ENCODE peak calls at places on chromosomes 3 and 15, in four cellular contexts. F, G, H and V are unnamed samples.

GRCh38 chr15:55993111-55993803 is at the start of gene NEDD4:
- DNase-seq in F (peak), G (peak), H (peak), V (no peak)

GRCh38 chr15:101031203-101031602 is 112.0 kb downstream of the LRRK1 start:
- DNase-seq in F (peak), G (peak), H (no peak), V (no peak)

GRCh38 chr15:101167366-101167790 is 84.5 kb downstream of the CHSY1 start:
- DNase-seq in F (peak), G (no peak), H (no peak), V (no peak)

GRCh38 chr3:35224571-35225280 is 414.6 kb upstream of the ARPP21 start:
- DNase-seq in F (no peak), G (no peak), H (no peak), V (no peak)

GRCh38 chr3:16064660-16065414 is 109.6 kb upstream of the GALNT15 start:
- DNase-seq in F (peak), G (no peak), H (peak), V (peak)

GRCh38 chr15:45918839-45919238 is 284.0 kb downstream of the SQOR start:
- DNase-seq in F (no peak), G (no peak), H (no peak), V (no peak)

GRCh38 chr3:42980209-42980608 is 1.1 kb downstream of the GASK1A start:
- DNase-seq in F (no peak), G (no peak), H (no peak), V (no peak)

GRCh38 chr15:72800819-72801481 is 17.4 kb upstream of the ADPGK start:
- DNase-seq in F (peak), G (no peak), H (no peak), V (no peak)

GRCh38 chr3:98962189-98962930 is 60.9 kb upstream of the DCBLD2 start:
- DNase-seq in F (peak), G (no peak), H (peak), V (peak)

GRCh38 chr3:40719660-40720287 is 195.0 kb downstream of the ZNF621 start:
- DNase-seq in F (peak), G (peak), H (no peak), V (no peak)

GRCh38 chr3:166444336-166444735 is 607.1 kb upstream of the BCHE start:
- DNase-seq in F (no peak), G (no peak), H (no peak), V (no peak)

GRCh38 chr15:62845239-62846126 is 197.1 kb upstream of the TPM1 start:
- DNase-seq in F (peak), G (no peak), H (no peak), V (no peak)

GRCh38 chr15:63604281-63604680 is 7.1 kb downstream of the FBXL22 start:
- DNase-seq in F (no peak), G (no peak), H (no peak), V (no peak)

GRCh38 chr15:72358532-72359180 is 17.2 kb downstream of the HEXA start:
- DNase-seq in F (peak), G (peak), H (peak), V (peak)

GRCh38 chr15:73900129-73900712 is 26.0 kb upstream of the LOXL1 start:
- DNase-seq in F (no peak), G (no peak), H (no peak), V (no peak)

GRCh38 chr3:108511055-108511454 is 659 bp upstream of the MYH15 start:
- DNase-seq in F (no peak), G (no peak), H (no peak), V (no peak)

GRCh38 chr3:151841801-151842200 is 27.9 kb downstream of the AADAC start:
- DNase-seq in F (peak), G (no peak), H (no peak), V (no peak)

GRCh38 chr15:29990035-29990434 is 92.7 kb upstream of the GOLGA8J start:
- DNase-seq in F (no peak), G (no peak), H (no peak), V (no peak)
- TF ChIP-seq CTCF in F (no peak), G (no peak), H (no peak), V (no peak)

DNA sequence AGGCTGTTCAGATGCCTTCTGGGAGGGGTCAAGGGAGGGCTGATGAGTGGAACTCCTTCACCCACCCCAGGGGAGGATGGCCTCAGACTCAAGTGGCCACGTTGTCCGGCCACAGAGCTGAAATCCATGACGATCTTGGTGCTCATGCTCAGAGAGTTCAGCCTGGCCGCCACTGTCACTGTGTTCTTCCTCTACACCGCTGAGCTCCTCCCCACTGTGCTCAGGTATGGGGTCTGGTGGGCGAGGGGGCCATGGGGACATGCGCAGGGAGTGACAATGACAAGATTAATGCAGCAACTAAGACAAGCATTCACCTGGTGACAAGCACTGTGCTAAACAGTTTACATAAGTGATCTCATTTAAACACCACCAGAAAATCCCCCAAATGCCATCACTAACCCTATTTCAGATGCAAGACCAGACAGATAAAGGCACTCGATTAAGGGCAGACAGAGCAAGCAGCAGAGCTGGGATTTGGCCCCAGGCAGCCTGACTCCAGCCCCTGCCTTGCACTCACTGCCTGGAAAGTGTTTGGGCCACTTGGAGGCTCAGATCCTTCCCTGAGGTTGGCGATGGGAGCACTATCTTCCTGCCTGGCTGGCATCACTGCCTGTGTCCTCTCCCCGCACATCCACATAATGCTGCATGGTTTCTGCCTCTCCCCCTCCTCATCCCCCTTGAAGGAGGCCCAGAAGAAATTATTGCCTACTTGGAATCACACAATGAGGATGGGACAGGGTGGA is 30.9 kb upstream of the XYLB start:
- DNase-seq in F (no peak), G (no peak), H (no peak), V (no peak)
- H3K4me3 ChIP-seq in F (no peak), G (no peak), H (no peak), V (no peak)

DNA sequence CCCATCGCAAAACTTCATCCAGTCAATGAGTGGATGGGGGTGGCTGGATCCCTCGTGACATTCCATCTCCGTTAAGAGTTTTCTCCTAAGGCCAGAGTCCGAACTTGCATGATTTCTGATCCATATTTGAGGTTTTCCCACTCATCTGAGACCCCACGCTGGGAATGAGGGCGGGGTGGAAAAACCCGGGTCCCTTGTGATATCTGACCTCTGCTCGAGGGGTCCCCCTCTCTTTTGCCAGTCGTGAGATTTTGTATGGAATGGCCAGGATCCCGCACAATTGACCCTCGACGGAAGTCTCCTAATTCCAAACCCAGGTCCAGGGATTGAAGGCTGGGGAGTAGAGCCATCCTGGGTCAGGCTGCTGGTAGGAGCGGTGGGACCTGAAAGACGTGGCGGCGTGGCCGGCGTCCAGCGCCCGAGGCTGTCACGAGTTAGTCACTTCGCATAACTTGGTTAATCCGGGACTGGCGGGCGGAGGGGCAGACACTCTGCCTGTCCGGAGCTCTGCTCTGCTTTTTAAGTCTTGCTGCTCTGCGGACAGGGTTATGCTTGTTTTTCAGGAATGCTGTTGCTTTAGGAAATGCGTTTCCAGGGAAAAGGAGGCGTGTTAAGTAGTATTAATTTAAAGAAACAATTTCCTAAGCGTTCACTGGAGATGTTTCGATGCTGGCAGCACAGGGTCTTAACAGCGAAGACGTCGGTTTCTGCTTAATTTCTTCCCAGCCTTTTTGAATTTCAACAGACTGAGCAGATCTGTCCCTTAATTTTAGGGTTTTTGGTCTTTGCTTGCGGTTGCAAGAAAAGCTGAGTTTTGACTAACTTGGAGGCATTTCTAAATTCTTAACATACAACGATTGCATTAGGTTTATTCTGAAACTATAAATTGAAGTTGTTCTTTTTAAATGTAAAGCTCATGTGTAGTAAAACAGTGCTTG is 69.7 kb upstream of the LRRFIP2 start:
- DNase-seq in F (peak), G (peak), H (no peak), V (no peak)
- TF ChIP-seq CTCF in F (no peak), G (no peak), H (no peak), V (no peak)

DNA sequence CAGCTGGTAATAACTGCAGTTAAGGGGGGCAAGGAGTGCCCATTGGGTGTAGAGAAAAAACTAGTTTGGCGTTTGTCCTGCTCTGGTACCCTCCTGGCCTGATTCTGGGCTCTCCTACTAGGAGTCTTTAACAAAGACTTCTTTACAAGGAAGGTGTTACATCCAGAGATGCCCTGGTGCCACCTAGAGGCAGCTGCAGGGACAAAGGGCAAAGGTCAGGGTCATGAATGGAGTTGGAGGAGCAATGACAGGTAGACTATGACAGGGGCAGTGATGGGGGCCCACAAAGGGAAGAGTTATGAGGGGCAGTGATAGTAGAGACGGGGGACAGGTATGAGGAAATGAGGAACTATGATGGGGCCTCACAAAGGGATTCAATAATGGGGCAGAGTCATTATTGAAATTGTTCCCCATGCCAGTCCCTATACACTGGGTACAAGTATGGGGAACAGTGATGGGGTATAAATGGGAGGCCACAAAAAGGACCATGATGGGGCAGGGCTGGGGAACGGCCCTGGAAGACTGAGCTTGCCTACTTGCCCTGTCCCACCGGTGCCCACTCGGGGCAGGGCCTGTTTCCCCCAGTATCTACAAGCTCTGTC is 7.9 kb downstream of the CCDC71 start:
- DNase-seq in F (no peak), G (peak), H (no peak), V (no peak)
- H3K4me3 ChIP-seq in F (no peak), G (no peak), H (no peak), V (no peak)

GRCh38 chr3:67414740-67415139 is 239.7 kb downstream of the SUCLG2 start:
- DNase-seq in F (peak), G (no peak), H (no peak), V (no peak)

GRCh38 chr3:67418539-67419529 is 235.6 kb downstream of the SUCLG2 start:
- DNase-seq in F (no peak), G (no peak), H (peak), V (no peak)

GRCh38 chr3:67415504-67415903 is 238.9 kb downstream of the SUCLG2 start:
- DNase-seq in F (peak), G (no peak), H (peak), V (no peak)

GRCh38 chr3:67419779-67420178 is 234.6 kb downstream of the SUCLG2 start:
- DNase-seq in F (no peak), G (no peak), H (no peak), V (no peak)

DNA sequence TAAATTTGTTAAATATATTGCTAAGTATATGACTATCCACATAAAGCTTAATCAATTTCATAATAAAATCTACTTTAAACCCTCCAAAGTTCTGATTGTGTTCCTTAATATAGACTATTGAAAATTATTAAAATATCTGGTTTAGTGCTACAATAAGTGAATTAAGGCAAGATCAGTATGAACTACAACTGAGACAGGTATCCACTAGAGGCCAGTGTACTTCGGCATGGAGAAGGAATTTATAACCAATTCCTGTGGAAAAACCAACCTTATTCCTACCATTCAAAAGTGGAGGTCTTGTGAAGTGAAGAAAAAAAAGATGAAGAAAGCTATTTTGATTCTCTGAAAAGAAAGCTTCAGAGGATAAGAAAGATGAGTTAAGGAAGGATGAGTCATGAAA is 237.7 kb downstream of the SUCLG2 start:
- DNase-seq in F (peak), G (no peak), H (no peak), V (no peak)
- TF ChIP-seq CTCF in F (peak), G (no peak), H (peak), V (no peak)

GRCh38 chr3:59885907-59886400 is 836.1 kb upstream of the CFAP20DC start:
- DNase-seq in F (no peak), G (no peak), H (no peak), V (no peak)
- H3K4me3 ChIP-seq in F (no peak), G (no peak), H (no peak), V (no peak)

GRCh38 chr15:94040523-94041248 is 190.7 kb upstream of the MCTP2 start:
- DNase-seq in F (no peak), G (no peak), H (no peak), V (peak)
- TF ChIP-seq CTCF in F (no peak), G (no peak), H (no peak), V (no peak)

GRCh38 chr3:13021934-13022265 is 51.3 kb downstream of the IQSEC1 start:
- DNase-seq in F (no peak), G (no peak), H (no peak), V (no peak)

GRCh38 chr3:13019706-13020105 is 53.5 kb downstream of the IQSEC1 start:
- DNase-seq in F (no peak), G (no peak), H (no peak), V (no peak)

GRCh38 chr3:13022348-13023250 is 50.6 kb downstream of the IQSEC1 start:
- DNase-seq in F (peak), G (peak), H (peak), V (peak)

GRCh38 chr3:13020159-13020558 is 53.1 kb downstream of the IQSEC1 start:
- DNase-seq in F (no peak), G (no peak), H (no peak), V (no peak)

DNA sequence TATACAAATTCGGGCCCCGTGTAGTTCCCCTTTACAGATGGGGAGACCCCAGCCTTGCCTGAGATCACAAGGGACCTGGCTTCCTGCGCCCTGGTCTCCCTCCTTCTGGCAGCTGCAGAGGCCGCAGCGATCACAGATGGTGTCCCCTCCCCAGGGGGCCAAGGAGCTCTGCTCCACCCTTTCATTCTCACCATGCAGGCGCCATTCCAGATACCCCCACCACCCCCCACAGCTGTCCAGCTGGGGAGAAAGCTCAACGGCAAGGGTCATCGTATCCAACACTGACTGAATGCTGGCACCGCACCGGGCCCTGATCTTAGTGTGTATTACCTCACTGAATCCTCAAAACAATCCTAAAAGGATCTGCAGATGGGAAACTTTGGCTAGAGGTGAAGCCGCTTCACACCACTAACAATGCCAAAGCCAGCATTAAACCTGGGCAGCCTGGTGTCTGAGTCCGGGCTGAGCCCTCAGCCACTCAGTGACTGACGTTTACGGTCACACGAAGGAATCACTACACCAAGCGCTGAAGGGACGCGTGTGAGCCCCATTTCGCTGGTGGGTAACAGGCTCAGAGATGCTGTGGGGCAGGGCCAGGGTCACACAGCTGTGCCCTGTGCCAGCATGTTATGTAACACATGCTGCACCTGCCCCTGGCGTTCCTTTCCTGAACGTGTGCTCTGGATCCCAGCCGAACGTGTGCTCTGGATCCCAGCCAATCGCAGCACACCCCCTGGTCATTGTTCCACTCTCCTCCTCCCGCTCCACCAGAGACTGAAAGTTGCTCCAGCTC is 51.9 kb downstream of the IQSEC1 start:
- DNase-seq in F (no peak), G (no peak), H (no peak), V (no peak)
- H3K4me3 ChIP-seq in F (no peak), G (no peak), H (peak), V (peak)

GRCh38 chr3:44761347-44762169 is at the start of the genes KIAA1143 and KIF15:
- DNase-seq in F (peak), G (peak), H (peak), V (peak)
- TF ChIP-seq CTCF in F (no peak), G (no peak), H (no peak), V (no peak)